ENCODE peak calls at places on chromosomes 1 and 21, in five cellular contexts. H is H9, T is IMR-90, Y is mesendoderm, P is mesenchymal stem cell. U is an unnamed sample.

GRCh38 chr1:165644064-165644735 is 13.2 kb downstream of the MGST3 start:
- DNase-seq in Y (no peak), H (no peak), P (no peak), T (peak; percentile 31), U (no peak)

GRCh38 chr1:86503477-86504129 is 34.9 kb downstream of the CLCA1 start:
- DNase-seq in Y (peak; percentile 55), T (peak; percentile 18), H (peak; percentile 74), P (no peak), U (no peak)

GRCh38 chr1:41847733-41848132 is 71.0 kb downstream of the HIVEP3 start:
- DNase-seq in Y (no peak), P (no peak), T (no peak), H (no peak), U (no peak)

GRCh38 chr21:35699360-35699759 is 361.0 kb downstream of the SETD4 start:
- DNase-seq in T (no peak), P (no peak), Y (no peak), H (no peak), U (no peak)

GRCh38 chr21:31566061-31566460 is 93.4 kb upstream of the SOD1 start:
- DNase-seq in P (no peak), T (no peak), H (no peak), Y (peak; percentile 30), U (no peak)

GRCh38 chr21:21963911-21964310 is 965.7 kb downstream of the NCAM2 start:
- DNase-seq in H (no peak), P (no peak), T (no peak), Y (no peak), U (no peak)

GRCh38 chr1:247407180-247407616 is 8.8 kb upstream of the NLRP3 start:
- DNase-seq in P (no peak), Y (no peak), H (no peak), T (no peak), U (no peak)

GRCh38 chr1:236615399-236616148 is 11.3 kb upstream of the HEATR1 start:
- DNase-seq in P (no peak), H (no peak), T (no peak), Y (no peak), U (no peak)

GRCh38 chr1:223417444-223417843 is 24.2 kb downstream of the CCDC185 start:
- DNase-seq in H (no peak), P (no peak), T (no peak), Y (no peak), U (no peak)

GRCh38 chr1:21503706-21504377 is 5.4 kb upstream of the ALPL start:
- DNase-seq in T (no peak), H (no peak), P (no peak), Y (peak; percentile 18), U (no peak)

GRCh38 chr1:110060034-110060661 is 10.3 kb downstream of the ALX3 start:
- DNase-seq in P (peak; percentile 30), T (no peak), H (peak; percentile 77), Y (peak; percentile 77), U (no peak)

GRCh38 chr1:205279986-205280385 is 41.6 kb downstream of the NUAK2 start:
- DNase-seq in T (no peak), H (no peak), Y (no peak), P (no peak), U (no peak)

GRCh38 chr1:192224846-192225245 is 66.6 kb downstream of the RGS18 start:
- DNase-seq in H (no peak), T (no peak), P (peak; percentile 75), Y (no peak), U (no peak)

GRCh38 chr1:113389356-113389952 is 861 bp upstream of the MAGI3 start:
- DNase-seq in P (no peak), H (no peak), T (no peak), Y (no peak), U (no peak)

GRCh38 chr1:152912900-152913299 is 4.6 kb downstream of the IVL start:
- DNase-seq in T (no peak), H (no peak), P (no peak), Y (peak; percentile 4), U (no peak)

GRCh38 chr1:77126309-77126708 is 92.9 kb downstream of the PIGK start:
- DNase-seq in T (peak; percentile 80), H (peak; percentile 35), P (peak; percentile 70), Y (peak; percentile 84), U (peak; percentile 61)

GRCh38 chr21:37130971-37131370 is 57.9 kb downstream of the TTC3 start:
- DNase-seq in Y (peak; percentile 59), H (no peak), T (peak; percentile 44), P (no peak), U (no peak)

GRCh38 chr1:206430031-206430983 is 40.0 kb upstream of the IKBKE start:
- DNase-seq in Y (no peak), H (no peak), P (peak; percentile 89), T (peak; percentile 94), U (no peak)

GRCh38 chr1:163205513-163205912 is 2.8 kb upstream of the RGS5 start:
- DNase-seq in T (peak; percentile 46), P (no peak), Y (no peak), H (no peak), U (no peak)

GRCh38 chr1:172764378-172764777 is 105.5 kb downstream of the FASLG start:
- DNase-seq in H (no peak), Y (no peak), T (no peak), P (no peak), U (no peak)

GRCh38 chr1:116514708-116515525 is 55.9 kb downstream of the CD58 start:
- DNase-seq in H (no peak), P (no peak), Y (no peak), T (no peak), U (no peak)

GRCh38 chr1:6141601-6142000 is 38.5 kb downstream of the CHD5 start:
- DNase-seq in P (peak; percentile 6), H (peak; percentile 62), Y (peak; percentile 57), T (no peak), U (no peak)

GRCh38 chr1:78375996-78376395 is 114.8 kb upstream of the PTGFR start:
- DNase-seq in Y (no peak), T (peak; percentile 48), H (no peak), P (no peak), U (no peak)

GRCh38 chr1:167291539-167292195 is 71.0 kb downstream of the POU2F1 start:
- DNase-seq in Y (no peak), H (no peak), T (peak; percentile 38), P (peak; percentile 57), U (no peak)

GRCh38 chr21:45972716-45973474 is 8.7 kb upstream of the COL6A1 start:
- DNase-seq in T (peak; percentile 92), H (no peak), P (peak; percentile 89), Y (peak; percentile 58), U (no peak)

GRCh38 chr1:76074321-76075187 is at the start of gene ST6GALNAC3:
- DNase-seq in H (peak; percentile 92), T (peak; percentile 47), P (peak; percentile 74), Y (peak; percentile 88), U (peak; percentile 75)

GRCh38 chr1:229155472-229155871 is 115.4 kb upstream of the RAB4A start:
- DNase-seq in H (no peak), P (no peak), T (no peak), Y (no peak), U (no peak)

GRCh38 chr1:242185728-242186127 is 186.8 kb upstream of the MAP1LC3C start:
- DNase-seq in T (no peak), Y (peak; percentile 26), H (no peak), P (no peak), U (no peak)

GRCh38 chr1:232820431-232820830 is 15.2 kb downstream of the MAP10 start:
- DNase-seq in P (peak; percentile 20), Y (no peak), H (no peak), T (no peak), U (no peak)
- H4K8ac ChIP-seq in P (peak overlapping the region; percentile 37), Y (no peak overlapping the region), H (no peak overlapping the region), T (no peak overlapping the region), U (no peak overlapping the region)

GRCh38 chr1:30791853-30792252 is 34.3 kb upstream of the LAPTM5 start:
- DNase-seq in H (no peak), Y (no peak), T (no peak), P (no peak), U (no peak)

GRCh38 chr1:30790850-30791778 is 33.5 kb upstream of the LAPTM5 start:
- DNase-seq in T (no peak), Y (no peak), P (no peak), H (no peak), U (no peak)

GRCh38 chr1:30787856-30788495 is 30.4 kb upstream of the LAPTM5 start:
- DNase-seq in H (no peak), Y (no peak), T (no peak), P (no peak), U (no peak)

GRCh38 chr1:30788580-30789387 is 31.2 kb upstream of the LAPTM5 start:
- DNase-seq in P (no peak), T (no peak), H (no peak), Y (no peak), U (no peak)

GRCh38 chr1:30789388-30790255 is 32.0 kb upstream of the LAPTM5 start:
- DNase-seq in T (no peak), Y (no peak), P (no peak), H (no peak), U (no peak)
- H2BK15ac ChIP-seq in T (no peak overlapping the region), Y (no peak overlapping the region), P (no peak overlapping the region), H (no peak overlapping the region), U (peak overlapping the region; percentile 1)

GRCh38 chr1:168531605-168532345 is 12.0 kb downstream of the XCL2 start:
- DNase-seq in H (no peak), P (no peak), Y (peak; percentile 18), T (no peak), U (no peak)

GRCh38 chr1:168529533-168529932 is 14.3 kb downstream of the XCL2 start:
- DNase-seq in P (no peak), H (no peak), T (no peak), Y (no peak), U (no peak)
- H4K8ac ChIP-seq in P (no peak overlapping the region), H (no peak overlapping the region), T (no peak overlapping the region), Y (no peak overlapping the region), U (no peak overlapping the region)

GRCh38 chr21:33658919-33659318 is 16.6 kb downstream of the ITSN1 start:
- DNase-seq in P (no peak), Y (peak; percentile 41), T (no peak), H (no peak), U (no peak)
- H2BK15ac ChIP-seq in P (no peak overlapping the region), Y (no peak overlapping the region), T (no peak overlapping the region), H (no peak overlapping the region), U (no peak overlapping the region)